ENCODE peak calls at places on chromosome 2, in four cellular contexts. One of them, this sample, is unnamed.
A peak's percentile ranks its signal among the peaks of the same experiment; 100 is the strongest.

GRCh38 chr2:113282747-113283533 is 4.2 kb upstream of the PAX8 start:
- DNase-seq in HEK293T: peak; percentile 24
- DNase-seq in NCI-H460: peak; percentile 5
- DNase-seq in GM13976: no peak
- DNase-seq in this sample: no peak

GRCh38 chr2:159202568-159203071 is 83.9 kb downstream of the WDSUB1 start:
- DNase-seq in HEK293T: no peak
- DNase-seq in NCI-H460: no peak
- DNase-seq in GM13976: no peak
- DNase-seq in this sample: peak; percentile 96

GRCh38 chr2:17733650-17734049 is 20.0 kb downstream of the SMC6 start:
- DNase-seq in HEK293T: no peak
- DNase-seq in NCI-H460: no peak
- DNase-seq in GM13976: no peak
- DNase-seq in this sample: no peak

GRCh38 chr2:136920652-136921333 is 155.4 kb downstream of the THSD7B start:
- DNase-seq in HEK293T: no peak
- DNase-seq in NCI-H460: no peak
- DNase-seq in GM13976: no peak
- DNase-seq in this sample: no peak

GRCh38 chr2:109112-109809 is 63.0 kb upstream of the FAM110C start:
- DNase-seq in HEK293T: no peak
- DNase-seq in NCI-H460: no peak
- DNase-seq in GM13976: no peak
- DNase-seq in this sample: no peak

GRCh38 chr2:177554365-177554764 is 161.8 kb downstream of the AGPS start:
- DNase-seq in HEK293T: no peak
- DNase-seq in NCI-H460: no peak
- DNase-seq in GM13976: no peak
- DNase-seq in this sample: no peak

GRCh38 chr2:225120175-225120574 is 77.9 kb upstream of the DOCK10 start:
- DNase-seq in HEK293T: no peak
- DNase-seq in NCI-H460: peak; percentile 33
- DNase-seq in GM13976: no peak
- DNase-seq in this sample: peak; percentile 67

GRCh38 chr2:231250146-231250545 is 51.7 kb downstream of the ARMC9 start:
- DNase-seq in HEK293T: no peak
- DNase-seq in NCI-H460: no peak
- DNase-seq in GM13976: no peak
- DNase-seq in this sample: peak; percentile 18

GRCh38 chr2:16155351-16156145 is 215.2 kb downstream of the MYCN start:
- DNase-seq in HEK293T: no peak
- DNase-seq in NCI-H460: no peak
- DNase-seq in GM13976: no peak
- DNase-seq in this sample: no peak

GRCh38 chr2:71951067-71951436 is 196.6 kb downstream of the CYP26B1 start:
- DNase-seq in HEK293T: no peak
- DNase-seq in NCI-H460: no peak
- DNase-seq in GM13976: no peak
- DNase-seq in this sample: no peak

GRCh38 chr2:128607981-128608506 is 289.4 kb upstream of the HS6ST1 start:
- DNase-seq in HEK293T: no peak
- DNase-seq in NCI-H460: no peak
- DNase-seq in GM13976: no peak
- DNase-seq in this sample: no peak

GRCh38 chr2:221705478-221705877 is 133.4 kb upstream of the EPHA4 start:
- DNase-seq in HEK293T: no peak
- DNase-seq in NCI-H460: no peak
- DNase-seq in GM13976: no peak
- DNase-seq in this sample: no peak

GRCh38 chr2:43323810-43324588 is 97.6 kb upstream of the ZFP36L2 start:
- DNase-seq in HEK293T: no peak
- DNase-seq in NCI-H460: no peak
- DNase-seq in GM13976: no peak
- DNase-seq in this sample: peak; percentile 41

GRCh38 chr2:216548901-216549321 is 50.3 kb downstream of the RPL37A start:
- DNase-seq in HEK293T: no peak
- DNase-seq in NCI-H460: no peak
- DNase-seq in GM13976: no peak
- DNase-seq in this sample: no peak

GRCh38 chr2:67660871-67661270 is 263.7 kb downstream of the ETAA1 start:
- DNase-seq in HEK293T: no peak
- DNase-seq in NCI-H460: no peak
- DNase-seq in GM13976: no peak
- DNase-seq in this sample: no peak

GRCh38 chr2:126244937-126245336 is 411.0 kb upstream of the GYPC start:
- DNase-seq in HEK293T: peak; percentile 33
- DNase-seq in NCI-H460: peak; percentile 30
- DNase-seq in GM13976: peak; percentile 51
- DNase-seq in this sample: no peak

GRCh38 chr2:171478345-171478744 is 43.9 kb upstream of the CYBRD1 start:
- DNase-seq in HEK293T: no peak
- DNase-seq in NCI-H460: no peak
- DNase-seq in GM13976: no peak
- DNase-seq in this sample: no peak

GRCh38 chr2:225602205-225602604 is 202.7 kb downstream of the NYAP2 start:
- DNase-seq in HEK293T: no peak
- DNase-seq in NCI-H460: no peak
- DNase-seq in GM13976: no peak
- DNase-seq in this sample: no peak

GRCh38 chr2:121790276-121790956 is 35.0 kb downstream of the TSN start:
- DNase-seq in HEK293T: no peak
- DNase-seq in NCI-H460: peak; percentile 28
- DNase-seq in GM13976: no peak
- DNase-seq in this sample: peak; percentile 64

GRCh38 chr2:27442282-27442980 is at the start of gene KRTCAP3:
- DNase-seq in HEK293T: no peak
- DNase-seq in NCI-H460: no peak
- DNase-seq in GM13976: peak; percentile 76
- DNase-seq in this sample: no peak

GRCh38 chr2:11790228-11790627 is 43.8 kb downstream of the LPIN1 start:
- DNase-seq in HEK293T: no peak
- DNase-seq in NCI-H460: no peak
- DNase-seq in GM13976: no peak
- DNase-seq in this sample: no peak

GRCh38 chr2:58427572-58428285 is 186.6 kb upstream of the FANCL start:
- DNase-seq in HEK293T: peak; percentile 19
- DNase-seq in NCI-H460: peak; percentile 17
- DNase-seq in GM13976: peak; percentile 24
- DNase-seq in this sample: peak; percentile 5

This sample was measured in stromal cell of bone marrow.